ENCODE peak calls at places on chromosomes 2 and 18, in six cellular contexts. P is SK-N-DZ; E is left lung; W is T-helper 2 cell; B is effector memory CD4-positive, alpha-beta T cell; I is bronchial epithelial cell. S is an unnamed sample.

GRCh38 chr18:72673242-72673641 is 129.1 kb upstream of the CBLN2 start:
- DNase-seq in P (no peak), E (no peak), W (no peak), B (no peak), I (no peak), S (no peak)

GRCh38 chr18:11339121-11339520 is 189.8 kb upstream of the PIEZO2 start:
- DNase-seq in P (no peak), E (no peak), W (no peak), B (no peak), I (no peak), S (no peak)

GRCh38 chr2:98514879-98515570 is 70.4 kb downstream of the INPP4A start:
- DNase-seq in P (no peak), E (no peak), W (no peak), B (no peak), I (peak), S (no peak)

GRCh38 chr2:28869494-28870145 is 489 bp downstream of the TRMT61B start:
- DNase-seq in P (no peak), E (peak), W (no peak), B (no peak), I (peak), S (peak)

GRCh38 chr2:156918410-156918809 is 339.1 kb upstream of the GALNT5 start:
- DNase-seq in P (no peak), E (no peak), W (no peak), B (no peak), I (peak), S (no peak)

GRCh38 chr18:50816767-50817166 is 3.0 kb downstream of the MRO start:
- DNase-seq in P (no peak), E (no peak), W (no peak), B (no peak), I (no peak), S (no peak)

GRCh38 chr2:10120938-10121574 is 1.5 kb upstream of the RRM2 start:
- DNase-seq in P (no peak), E (no peak), W (no peak), B (no peak), I (no peak), S (no peak)

GRCh38 chr2:64636105-64636873 is 17.4 kb downstream of the SERTAD2 start:
- DNase-seq in P (no peak), E (peak), W (no peak), B (no peak), I (peak), S (no peak)

GRCh38 chr2:8615252-8616083 is 66.4 kb upstream of the ID2 start:
- DNase-seq in P (no peak), E (no peak), W (no peak), B (no peak), I (no peak), S (no peak)

S was measured in effector CD4-positive, alpha-beta T cell.